ENCODE peak calls at places on chromosomes 4 and X, in four cellular contexts. P is Right ventricle myocardium superior, B is NCI-H510A, W is AG08396. Y is an unnamed sample.

GRCh38 chrX:25597561-25597960 is 540.6 kb upstream of the MAGEB18 start:
- DNase-seq in P (no peak), B (no peak), W (no peak), Y (no peak)

GRCh38 chr4:71944956-71945355 is 86.8 kb upstream of the NPFFR2 start:
- DNase-seq in P (no peak), B (no peak), W (no peak), Y (no peak)

GRCh38 chr4:179751669-179752068 is 2309.4 kb upstream of the AGA start:
- DNase-seq in P (no peak), B (no peak), W (no peak), Y (no peak)

GRCh38 chrX:96102997-96103396 is 581.6 kb upstream of the DIAPH2 start:
- DNase-seq in P (peak), B (no peak), W (no peak), Y (no peak)

GRCh38 chr4:182306792-182307507 is 63.7 kb downstream of the TENM3 start:
- DNase-seq in P (no peak), B (no peak), W (no peak), Y (peak)

GRCh38 chrX:116436358-116436816 is at the start of gene SLC6A14:
- DNase-seq in P (no peak), B (peak), W (no peak), Y (no peak)

GRCh38 chr4:3656441-3657376 is 109.5 kb upstream of the ADRA2C start:
- DNase-seq in P (no peak), B (no peak), W (no peak), Y (peak)

GRCh38 chrX:103624111-103624510 is 4.7 kb upstream of the TCEAL1 start:
- DNase-seq in P (no peak), B (no peak), W (no peak), Y (no peak)

GRCh38 chrX:130347336-130347735 is 7.6 kb downstream of the SLC25A14 start:
- DNase-seq in P (no peak), B (no peak), W (no peak), Y (no peak)

GRCh38 chr4:139851639-139852038 is 186.0 kb downstream of the MGST2 start:
- DNase-seq in P (no peak), B (no peak), W (no peak), Y (no peak)

GRCh38 chr4:176383273-176384077 is 63.7 kb downstream of the SPCS3 start:
- DNase-seq in P (no peak), B (no peak), W (peak), Y (no peak)

GRCh38 chr4:122603156-122603574 is 17.7 kb downstream of the IL21 start:
- DNase-seq in P (no peak), B (no peak), W (no peak), Y (no peak)

GRCh38 chr4:8908206-8908893 is 36.7 kb upstream of the HMX1 start:
- DNase-seq in P (no peak), B (no peak), W (no peak), Y (no peak)

GRCh38 chr4:57037982-57038604 is 59.4 kb downstream of the POLR2B start:
- DNase-seq in P (peak), B (no peak), W (peak), Y (peak)

GRCh38 chrX:31136144-31136572 is 64.3 kb upstream of the FTHL17 start:
- DNase-seq in P (no peak), B (no peak), W (no peak), Y (no peak)

GRCh38 chr4:186021461-186022167 is 47.3 kb upstream of the TLR3 start:
- DNase-seq in P (peak), B (no peak), W (peak), Y (no peak)

GRCh38 chr4:165177725-165178666 is 29.4 kb upstream of the KLHL2 start:
- DNase-seq in P (no peak), B (no peak), W (no peak), Y (no peak)

GRCh38 chrX:104318330-104319009 is 63.7 kb upstream of the ESX1 start:
- DNase-seq in P (no peak), B (no peak), W (no peak), Y (no peak)

GRCh38 chr4:66489783-66490452 is 819.6 kb upstream of the EPHA5 start:
- DNase-seq in P (no peak), B (no peak), W (peak), Y (no peak)

GRCh38 chrX:13266641-13267420 is 53.0 kb downstream of the ATXN3L start:
- DNase-seq in P (no peak), B (no peak), W (no peak), Y (no peak)

GRCh38 chr4:112823141-112823540 is 186.2 kb downstream of the LARP7 start:
- DNase-seq in P (no peak), B (no peak), W (no peak), Y (no peak)

GRCh38 chrX:7163146-7163677 is 15.3 kb upstream of the PUDP start:
- DNase-seq in P (no peak), B (no peak), W (no peak), Y (no peak)

GRCh38 chr4:6204871-6205583 is 4.7 kb upstream of the JAKMIP1 start:
- DNase-seq in P (no peak), B (no peak), W (no peak), Y (no peak)

GRCh38 chr4:40256329-40256728 is 59.5 kb downstream of the RHOH start:
- DNase-seq in P (no peak), B (no peak), W (no peak), Y (no peak)

GRCh38 chr4:146095867-146096266 is 79.7 kb upstream of the LSM6 start:
- DNase-seq in P (no peak), B (no peak), W (no peak), Y (no peak)

GRCh38 chr4:149465941-149466340 is 349.7 kb downstream of the IQCM start:
- DNase-seq in P (no peak), B (no peak), W (no peak), Y (no peak)

GRCh38 chr4:38456096-38456495 is 207.9 kb upstream of the KLF3 start:
- DNase-seq in P (no peak), B (peak), W (no peak), Y (no peak)

GRCh38 chrX:108731144-108731543 is 5.2 kb downstream of the IRS4 start:
- DNase-seq in P (no peak), B (no peak), W (no peak), Y (no peak)

GRCh38 chr4:86557526-86557925 is 36.6 kb upstream of the PTPN13 start:
- DNase-seq in P (no peak), B (no peak), W (no peak), Y (no peak)

GRCh38 chrX:71941771-71942170 is 31.1 kb downstream of the NHSL2 start:
- DNase-seq in P (peak), B (no peak), W (peak), Y (no peak)

GRCh38 chrX:17668929-17669328 is 68.4 kb upstream of the SCML1 start:
- DNase-seq in P (no peak), B (no peak), W (no peak), Y (no peak)

GRCh38 chrX:41014776-41015175 is 70.5 kb upstream of the USP9X start:
- DNase-seq in P (no peak), B (no peak), W (no peak), Y (no peak)

GRCh38 chrX:78199851-78200250 is 60.4 kb upstream of the TAF9B start:
- DNase-seq in P (no peak), B (no peak), W (peak), Y (no peak)

GRCh38 chrX:31124536-31124935 is 52.7 kb upstream of the FTHL17 start:
- DNase-seq in P (no peak), B (no peak), W (no peak), Y (no peak)

GRCh38 chr4:173680278-173680677 is 150.2 kb upstream of the HAND2 start:
- DNase-seq in P (peak), B (no peak), W (no peak), Y (no peak)

GRCh38 chrX:68686684-68687045 is 39.2 kb downstream of the STARD8 start:
- DNase-seq in P (peak), B (no peak), W (no peak), Y (no peak)

GRCh38 chr4:11791808-11792207 is 363.1 kb upstream of the HS3ST1 start:
- DNase-seq in P (no peak), B (no peak), W (no peak), Y (no peak)

GRCh38 chr4:84237008-84237407 is 262.1 kb downstream of the NKX6-1 start:
- DNase-seq in P (no peak), B (no peak), W (no peak), Y (no peak)

Y was measured in NCI-H2107.